ENCODE peak calls at places on chromosomes 7 and 10, in nine cellular contexts. Z is M059J; S is AG04450; Y is activated CD4-positive, alpha-beta T cell treated with anti-CD3 and anti-CD28 coated beads, Interleukin-2, amount 50 U/mL, for 4 hours; D is A549; U is germinal center; A is CD14-positive monocyte; H is HTR-8/SVneo; V is astrocyte of the hippocampus. B is an unnamed sample.

GRCh38 chr10:128061306-128062300 is 64.6 kb downstream of the MKI67 start:
- DNase-seq in A (no peak), V (no peak), D (no peak), H (no peak), Z (no peak), Y (no peak), U (no peak), S (no peak), B (no peak)

GRCh38 chr7:126682176-126682575 is 570.6 kb downstream of the GRM8 start:
- DNase-seq in Y (no peak), A (no peak), U (no peak), S (no peak), H (no peak), V (no peak), D (no peak), Z (no peak), B (no peak)

GRCh38 chr10:43249962-43250624 is 16.8 kb downstream of the RASGEF1A start:
- DNase-seq in V (no peak), D (no peak), Y (no peak), H (no peak), Z (peak; percentile 9), U (no peak), S (no peak), A (peak; percentile 27), B (peak; percentile 36)

GRCh38 chr10:112775347-112775746 is 174.7 kb upstream of the TCF7L2 start:
- DNase-seq in Y (no peak), H (no peak), D (peak; percentile 13), A (no peak), S (no peak), Z (no peak), U (no peak), V (peak; percentile 34), B (no peak)

GRCh38 chr7:141674201-141674671 is 27.7 kb downstream of the DENND11 start:
- DNase-seq in D (peak; percentile 60), U (no peak), A (no peak), Y (no peak), H (no peak), Z (peak; percentile 26), V (peak; percentile 84), S (no peak), B (peak; percentile 40)

GRCh38 chr10:121511943-121512342 is 86.3 kb downstream of the FGFR2 start:
- DNase-seq in Y (no peak), Z (peak; percentile 45), H (no peak), A (no peak), U (no peak), S (no peak), V (no peak), D (no peak), B (no peak)

GRCh38 chr7:44712012-44712411 is 36.6 kb upstream of the ZMIZ2 start:
- DNase-seq in H (no peak), U (no peak), Y (no peak), Z (peak; percentile 26), V (no peak), D (no peak), A (no peak), S (no peak), B (peak; percentile 46)

GRCh38 chr10:79018591-79019011 is 50.2 kb upstream of the ZMIZ1 start:
- DNase-seq in V (no peak), S (peak; percentile 13), D (no peak), A (peak; percentile 26), H (peak; percentile 31), Y (no peak), Z (peak; percentile 56), U (no peak), B (no peak)

GRCh38 chr10:114508376-114508775 is 104.1 kb upstream of the AFAP1L2 start:
- DNase-seq in Y (no peak), S (no peak), A (no peak), D (no peak), Z (no peak), V (no peak), H (no peak), U (no peak), B (no peak)

GRCh38 chr10:103896225-103896624 is 21.8 kb downstream of the STN1 start:
- DNase-seq in A (no peak), S (no peak), D (peak; percentile 42), V (peak; percentile 55), H (no peak), Z (peak; percentile 53), U (no peak), Y (no peak), B (peak; percentile 32)

GRCh38 chr7:33849004-33849403 is 56.3 kb upstream of the BMPER start:
- DNase-seq in H (no peak), A (no peak), D (no peak), V (no peak), S (no peak), Z (peak; percentile 48), U (no peak), Y (no peak), B (no peak)

GRCh38 chr10:58101682-58102081 is 166.0 kb downstream of the IPMK start:
- DNase-seq in D (no peak), U (no peak), Z (no peak), H (no peak), A (no peak), V (no peak), S (no peak), Y (no peak), B (no peak)

GRCh38 chr7:100583132-100584045 is 2.5 kb downstream of the LRCH4 start:
- DNase-seq in H (no peak), S (no peak), Y (peak; percentile 35), V (peak; percentile 50), U (peak; percentile 70), A (peak; percentile 74), Z (no peak), D (no peak), B (no peak)

GRCh38 chr10:57786331-57786730 is 481.4 kb downstream of the IPMK start:
- DNase-seq in D (no peak), Z (no peak), V (no peak), A (no peak), S (no peak), H (no peak), Y (no peak), U (no peak), B (peak; percentile 11)

GRCh38 chr7:21092923-21093702 is 306.4 kb upstream of the SP8 start:
- DNase-seq in H (no peak), S (no peak), A (no peak), Y (no peak), V (no peak), U (no peak), D (no peak), Z (no peak), B (peak; percentile 31)

GRCh38 chr7:80175744-80176143 is 41.1 kb downstream of the GNAI1 start:
- DNase-seq in Y (no peak), U (no peak), Z (no peak), D (no peak), H (no peak), S (no peak), V (no peak), A (no peak), B (no peak)

GRCh38 chr10:121880842-121881423 is 46.9 kb downstream of the ATE1 start:
- DNase-seq in A (no peak), Y (no peak), S (no peak), U (no peak), D (no peak), H (no peak), Z (no peak), V (no peak), B (no peak)

GRCh38 chr7:76008156-76008687 is 13.8 kb upstream of the TMEM120A start:
- DNase-seq in U (no peak), D (no peak), Z (no peak), H (no peak), V (no peak), A (peak; percentile 2), S (no peak), Y (no peak), B (no peak)

GRCh38 chr10:21165489-21165888 is 268.4 kb upstream of the NEBL start:
- DNase-seq in Z (no peak), U (no peak), A (no peak), H (no peak), S (no peak), Y (no peak), D (no peak), V (no peak), B (no peak)

GRCh38 chr7:87497482-87497881 is 22.0 kb upstream of the ABCB4 start:
- DNase-seq in S (no peak), D (no peak), Y (no peak), Z (no peak), H (no peak), A (no peak), V (no peak), U (no peak), B (no peak)

GRCh38 chr7:106287786-106288185 is 3.0 kb upstream of the NAMPT start:
- DNase-seq in D (no peak), V (no peak), A (no peak), Z (no peak), Y (no peak), U (no peak), S (no peak), H (no peak), B (no peak)

GRCh38 chr10:42640610-42641229 is 2.4 kb upstream of the ZNF33B start:
- DNase-seq in D (peak; percentile 54), V (no peak), Y (no peak), U (no peak), A (no peak), Z (no peak), H (no peak), S (no peak), B (peak; percentile 31)

GRCh38 chr10:131978366-131978765 is 3.4 kb downstream of the BNIP3 start:
- DNase-seq in Z (no peak), A (no peak), S (no peak), H (no peak), Y (no peak), V (no peak), D (no peak), U (no peak), B (no peak)

GRCh38 chr7:17646181-17646956 is 293.9 kb downstream of the SNX13 start:
- DNase-seq in H (peak; percentile 14), U (no peak), S (no peak), V (peak; percentile 68), Y (no peak), A (no peak), Z (peak; percentile 58), D (peak; percentile 33), B (peak; percentile 54)

GRCh38 chr7:101862280-101863220 is 45.1 kb downstream of the CUX1 start:
- DNase-seq in A (no peak), Z (no peak), D (no peak), S (no peak), H (no peak), U (no peak), Y (no peak), V (no peak), B (no peak)

GRCh38 chr10:93445097-93445960 is 36.8 kb downstream of the MYOF start:
- DNase-seq in A (no peak), D (peak; percentile 99), Z (peak; percentile 100), S (peak; percentile 93), V (peak; percentile 100), U (no peak), Y (no peak), H (peak; percentile 90), B (peak; percentile 93)

GRCh38 chr7:75870557-75870956 is 8.3 kb upstream of the RHBDD2 start:
- DNase-seq in Z (no peak), Y (no peak), D (no peak), V (no peak), A (no peak), H (no peak), U (no peak), S (no peak), B (no peak)

GRCh38 chr7:128410092-128410665 is 397 bp upstream of the IMPDH1 start:
- DNase-seq in Z (peak; percentile 89), Y (peak; percentile 25), S (peak; percentile 51), A (no peak), D (peak; percentile 80), H (no peak), V (peak; percentile 91), U (no peak), B (peak; percentile 62)